ENCODE peak calls at places on chromosomes 11 and 22, in four cellular contexts. One of them, this sample, is unnamed.
A peak's percentile ranks its signal among the peaks of the same experiment; 100 is the strongest.

GRCh38 chr11:44823920-44824704 is 97.3 kb downstream of the TSPAN18 start:
- DNase-seq in A549: no peak
- DNase-seq in lower leg skin: no peak
- DNase-seq in endothelial cell of umbilical vein: peak; percentile 88
- DNase-seq in this sample: no peak

GRCh38 chr22:39318507-39319283 is 728 bp downstream of the RPL3 start:
- DNase-seq in endothelial cell of umbilical vein: no peak
- DNase-seq in lower leg skin: no peak
- DNase-seq in A549: no peak
- DNase-seq in this sample: peak; percentile 58

GRCh38 chr11:111046291-111046690 is 199.2 kb upstream of the POU2AF2 start:
- DNase-seq in A549: no peak
- DNase-seq in lower leg skin: no peak
- DNase-seq in endothelial cell of umbilical vein: no peak
- DNase-seq in this sample: no peak

GRCh38 chr22:20968281-20968977 is 1.4 kb downstream of the AIFM3 start:
- DNase-seq in endothelial cell of umbilical vein: no peak
- DNase-seq in lower leg skin: no peak
- DNase-seq in A549: no peak
- DNase-seq in this sample: no peak

GRCh38 chr11:14378171-14378570 is 19.2 kb upstream of the RRAS2 start:
- DNase-seq in lower leg skin: no peak
- DNase-seq in A549: no peak
- DNase-seq in endothelial cell of umbilical vein: no peak
- DNase-seq in this sample: no peak

GRCh38 chr11:114262681-114263509 is 33.3 kb upstream of the NNMT start:
- DNase-seq in A549: peak; percentile 50
- DNase-seq in endothelial cell of umbilical vein: peak; percentile 55
- DNase-seq in lower leg skin: no peak
- DNase-seq in this sample: peak; percentile 57

GRCh38 chr22:24521791-24522245 is 26.7 kb downstream of the UPB1 start:
- DNase-seq in A549: peak; percentile 71
- DNase-seq in endothelial cell of umbilical vein: peak; percentile 70
- DNase-seq in lower leg skin: no peak
- DNase-seq in this sample: peak; percentile 28

GRCh38 chr22:24834845-24835570 is 29.0 kb downstream of the SGSM1 start:
- DNase-seq in A549: peak; percentile 39
- DNase-seq in lower leg skin: no peak
- DNase-seq in endothelial cell of umbilical vein: peak; percentile 26
- DNase-seq in this sample: peak; percentile 32

GRCh38 chr11:117045196-117045595 is 53.0 kb downstream of the SIK3 start:
- DNase-seq in lower leg skin: no peak
- DNase-seq in A549: no peak
- DNase-seq in endothelial cell of umbilical vein: no peak
- DNase-seq in this sample: no peak

GRCh38 chr11:119709638-119710346 is 19.2 kb downstream of the NECTIN1 start:
- DNase-seq in lower leg skin: no peak
- DNase-seq in endothelial cell of umbilical vein: no peak
- DNase-seq in A549: no peak
- DNase-seq in this sample: no peak

DNA sequence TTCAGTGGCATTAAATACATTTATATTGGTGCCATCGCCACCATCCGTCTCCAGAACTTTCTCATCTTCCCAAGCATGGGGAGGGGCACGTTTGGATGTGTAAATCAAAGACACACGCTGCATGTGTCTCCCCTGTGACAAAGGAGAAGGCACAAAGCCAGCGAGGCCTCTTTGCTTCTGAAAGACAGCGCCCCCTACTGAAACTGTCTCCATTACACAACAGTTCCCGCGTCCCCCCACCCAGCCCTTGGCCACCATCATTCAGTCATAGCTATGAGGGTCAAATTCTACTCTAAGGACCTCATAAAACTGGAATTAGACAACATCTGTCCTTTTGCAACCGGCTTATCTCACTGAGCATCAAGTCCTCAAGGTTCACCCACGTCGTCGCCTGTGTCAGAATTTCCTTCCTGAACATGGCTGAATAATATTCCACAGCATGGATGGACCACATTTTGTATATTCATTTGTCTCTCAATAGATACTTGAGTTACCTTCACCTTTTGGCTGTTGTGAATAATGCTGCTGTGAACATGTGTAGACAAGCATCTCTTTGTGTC is 64.8 kb downstream of the IGF2 start:
- DNase-seq in endothelial cell of umbilical vein: no peak
- DNase-seq in lower leg skin: no peak
- DNase-seq in A549: no peak
- DNase-seq in this sample: no peak
- TF ChIP-seq CTCF in endothelial cell of umbilical vein: peak; percentile 28
- TF ChIP-seq CTCF in lower leg skin: no peak
- TF ChIP-seq CTCF in A549: peak; percentile 18
- TF ChIP-seq CTCF in this sample: no peak

GRCh38 chr11:65013692-65014145 is 241 bp upstream of the ARL2 start:
- DNase-seq in A549: peak; percentile 94
- DNase-seq in lower leg skin: peak; percentile 97
- DNase-seq in endothelial cell of umbilical vein: peak; percentile 92
- DNase-seq in this sample: peak; percentile 94
- TF ChIP-seq POLR2A in A549: peak; percentile 41
- TF ChIP-seq POLR2A in lower leg skin: no peak
- TF ChIP-seq POLR2A in endothelial cell of umbilical vein: no peak
- TF ChIP-seq POLR2A in this sample: no peak

GRCh38 chr11:22199243-22199642 is 6.4 kb downstream of the ANO5 start:
- DNase-seq in lower leg skin: no peak
- DNase-seq in endothelial cell of umbilical vein: no peak
- DNase-seq in A549: no peak
- DNase-seq in this sample: no peak
- TF ChIP-seq CTCF in lower leg skin: no peak
- TF ChIP-seq CTCF in endothelial cell of umbilical vein: no peak
- TF ChIP-seq CTCF in A549: no peak
- TF ChIP-seq CTCF in this sample: no peak

DNA sequence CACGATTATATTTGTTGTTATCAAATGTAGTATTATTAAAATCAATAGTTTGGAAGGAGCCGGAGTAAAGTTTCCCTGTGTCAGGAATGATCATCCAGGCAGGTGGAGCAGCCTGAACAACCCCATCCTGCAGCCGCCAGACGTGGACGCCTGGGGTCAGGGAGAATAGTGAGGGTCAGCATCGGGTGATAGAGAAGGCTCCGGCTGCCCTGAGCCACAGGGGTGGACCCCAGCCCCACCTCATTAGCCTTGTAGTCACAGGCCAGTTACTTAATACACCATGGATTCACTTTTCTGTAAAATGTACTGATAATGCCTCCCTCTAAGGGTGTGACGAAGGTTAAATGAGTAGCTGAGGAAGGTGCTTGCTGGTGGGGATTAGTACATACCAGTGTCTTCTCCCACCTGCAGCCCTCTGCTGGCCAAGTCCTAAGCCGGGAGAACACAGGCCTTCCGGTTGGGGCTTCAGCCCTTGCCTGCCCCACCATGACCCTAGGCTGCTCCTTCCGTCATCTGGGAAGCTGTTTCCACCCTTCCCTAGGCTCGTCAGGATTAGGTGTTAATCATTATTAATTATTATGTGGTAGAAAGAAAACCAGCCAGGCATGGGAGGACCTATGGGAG is 14.9 kb downstream of the TMEM121B start:
- DNase-seq in endothelial cell of umbilical vein: no peak
- DNase-seq in A549: no peak
- DNase-seq in lower leg skin: no peak
- DNase-seq in this sample: no peak
- TF ChIP-seq POLR2A in endothelial cell of umbilical vein: no peak
- TF ChIP-seq POLR2A in A549: no peak
- TF ChIP-seq POLR2A in lower leg skin: no peak
- TF ChIP-seq POLR2A in this sample: no peak

GRCh38 chr11:131499199-131499598 is 128.8 kb downstream of the NTM start:
- DNase-seq in endothelial cell of umbilical vein: no peak
- DNase-seq in lower leg skin: no peak
- DNase-seq in A549: no peak
- DNase-seq in this sample: peak; percentile 28

GRCh38 chr11:131498631-131499053 is 128.2 kb downstream of the NTM start:
- DNase-seq in A549: no peak
- DNase-seq in lower leg skin: no peak
- DNase-seq in endothelial cell of umbilical vein: no peak
- DNase-seq in this sample: no peak

GRCh38 chr11:131503017-131503416 is 132.6 kb downstream of the NTM start:
- DNase-seq in A549: no peak
- DNase-seq in lower leg skin: no peak
- DNase-seq in endothelial cell of umbilical vein: no peak
- DNase-seq in this sample: no peak

GRCh38 chr11:131506376-131506775 is 136.0 kb downstream of the NTM start:
- DNase-seq in lower leg skin: no peak
- DNase-seq in endothelial cell of umbilical vein: no peak
- DNase-seq in A549: no peak
- DNase-seq in this sample: no peak

DNA sequence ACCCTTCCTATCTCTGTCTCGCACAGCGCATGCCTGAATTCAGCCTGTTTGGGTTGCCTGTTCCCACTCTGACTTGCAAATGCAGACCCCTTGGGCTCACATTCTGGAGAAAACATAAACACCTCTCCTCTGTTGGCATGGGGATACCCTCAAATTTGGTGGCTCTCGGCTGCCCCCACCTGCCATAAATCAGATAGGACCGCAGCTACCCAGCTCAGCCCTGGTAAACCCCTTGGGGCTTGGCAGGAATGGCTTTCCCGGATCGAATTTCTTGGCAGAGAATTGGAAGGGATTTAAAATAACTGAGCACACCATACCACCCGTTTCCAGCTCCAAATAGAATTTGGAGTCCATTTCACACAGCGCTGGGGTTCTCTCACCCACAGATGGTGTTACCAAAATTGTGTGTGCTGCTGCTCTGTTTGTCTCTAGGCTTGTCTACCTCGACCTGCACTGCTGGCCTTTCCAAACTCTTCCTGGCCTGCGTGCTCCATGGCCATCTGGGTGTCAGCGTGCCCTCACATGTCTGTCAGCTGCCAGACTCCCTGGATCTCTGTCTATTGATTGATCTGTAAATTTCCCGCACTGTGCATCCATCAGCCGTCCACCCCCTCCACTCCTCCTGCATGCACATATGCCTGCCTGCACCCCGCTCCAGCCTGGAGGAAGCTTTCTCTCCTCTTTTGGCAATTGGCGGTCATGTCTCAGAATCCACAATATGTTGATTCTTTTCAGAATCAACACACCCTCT is 134.0 kb downstream of the NTM start:
- DNase-seq in lower leg skin: no peak
- DNase-seq in endothelial cell of umbilical vein: no peak
- DNase-seq in A549: no peak
- DNase-seq in this sample: peak; percentile 20
- TF ChIP-seq CTCF in lower leg skin: no peak
- TF ChIP-seq CTCF in endothelial cell of umbilical vein: no peak
- TF ChIP-seq CTCF in A549: no peak
- TF ChIP-seq CTCF in this sample: no peak

GRCh38 chr11:73597340-73597955 is 464 bp downstream of the FAM168A start:
- DNase-seq in A549: no peak
- DNase-seq in lower leg skin: peak; percentile 86
- DNase-seq in endothelial cell of umbilical vein: no peak
- DNase-seq in this sample: no peak

GRCh38 chr11:73592640-73593039 is 5.3 kb downstream of the FAM168A start:
- DNase-seq in endothelial cell of umbilical vein: no peak
- DNase-seq in lower leg skin: no peak
- DNase-seq in A549: no peak
- DNase-seq in this sample: no peak

GRCh38 chr11:73596547-73596946 is 1.4 kb downstream of the FAM168A start:
- DNase-seq in lower leg skin: no peak
- DNase-seq in A549: no peak
- DNase-seq in endothelial cell of umbilical vein: no peak
- DNase-seq in this sample: no peak

GRCh38 chr11:73598719-73599379 is 937 bp upstream of the FAM168A start:
- DNase-seq in A549: no peak
- DNase-seq in endothelial cell of umbilical vein: no peak
- DNase-seq in lower leg skin: no peak
- DNase-seq in this sample: no peak

GRCh38 chr11:73597956-73598718 is at the start of gene FAM168A:
- DNase-seq in endothelial cell of umbilical vein: peak; percentile 95
- DNase-seq in A549: peak; percentile 98
- DNase-seq in lower leg skin: peak; percentile 99
- DNase-seq in this sample: peak; percentile 97
- TF ChIP-seq POLR2A in endothelial cell of umbilical vein: peak; percentile 83
- TF ChIP-seq POLR2A in A549: peak; percentile 84
- TF ChIP-seq POLR2A in lower leg skin: no peak
- TF ChIP-seq POLR2A in this sample: peak; percentile 42

DNA sequence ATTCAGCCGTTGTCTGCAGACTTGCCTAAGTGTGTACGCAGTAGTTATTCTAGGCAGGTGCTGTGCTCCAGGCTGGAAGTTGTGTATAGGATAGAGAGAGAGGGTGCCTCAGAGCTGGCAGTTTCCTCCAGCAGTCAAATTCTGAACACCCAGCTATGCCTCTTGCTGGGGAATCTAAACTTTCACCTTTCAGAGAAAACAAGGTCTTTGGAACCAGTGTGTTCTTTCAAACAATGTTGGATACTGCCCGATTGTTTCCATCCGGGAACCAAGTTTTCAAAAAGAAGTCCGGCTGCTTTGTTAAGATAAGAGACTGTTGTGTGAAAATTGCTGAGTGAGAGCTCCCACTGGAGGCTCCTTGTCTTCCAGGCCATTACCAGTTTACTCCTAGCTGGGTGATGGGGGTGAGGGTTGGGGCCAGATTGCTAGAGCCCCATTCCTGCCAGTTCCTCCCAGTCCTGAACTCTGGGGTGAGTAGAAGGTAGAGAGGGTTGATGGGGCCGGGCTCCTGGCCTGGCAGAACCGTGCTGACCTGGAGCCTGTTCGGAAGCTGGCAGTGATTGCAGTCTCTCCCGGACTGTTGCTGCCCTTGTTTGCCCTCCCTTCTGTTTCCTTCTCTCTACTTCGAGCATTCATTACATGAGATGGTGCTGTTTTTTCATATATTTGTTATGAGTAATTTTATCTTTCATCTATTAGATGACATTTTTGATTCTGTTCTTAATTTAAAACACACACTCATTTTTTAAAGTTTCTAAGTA is 150.2 kb downstream of the TEAD1 start:
- DNase-seq in endothelial cell of umbilical vein: peak; percentile 95
- DNase-seq in A549: no peak
- DNase-seq in lower leg skin: no peak
- DNase-seq in this sample: peak; percentile 41
- TF ChIP-seq CTCF in endothelial cell of umbilical vein: peak; percentile 20
- TF ChIP-seq CTCF in A549: no peak
- TF ChIP-seq CTCF in lower leg skin: no peak
- TF ChIP-seq CTCF in this sample: no peak

GRCh38 chr11:614091-614582 is 1.6 kb downstream of the IRF7 start:
- DNase-seq in lower leg skin: peak; percentile 85
- DNase-seq in A549: no peak
- DNase-seq in endothelial cell of umbilical vein: no peak
- DNase-seq in this sample: no peak

GRCh38 chr11:613369-613968 is 2.3 kb downstream of the IRF7 start:
- DNase-seq in endothelial cell of umbilical vein: peak; percentile 48
- DNase-seq in A549: peak; percentile 49
- DNase-seq in lower leg skin: peak; percentile 95
- DNase-seq in this sample: peak; percentile 89

GRCh38 chr11:612961-613300 is 2.8 kb downstream of the IRF7 start:
- DNase-seq in lower leg skin: peak; percentile 87
- DNase-seq in endothelial cell of umbilical vein: no peak
- DNase-seq in A549: no peak
- DNase-seq in this sample: no peak

GRCh38 chr11:611001-611996 is 4.5 kb downstream of the IRF7 start:
- DNase-seq in endothelial cell of umbilical vein: no peak
- DNase-seq in A549: no peak
- DNase-seq in lower leg skin: peak; percentile 83
- DNase-seq in this sample: peak; percentile 55

GRCh38 chr11:612201-612960 is 3.4 kb downstream of the IRF7 start:
- DNase-seq in A549: peak; percentile 57
- DNase-seq in lower leg skin: peak; percentile 86
- DNase-seq in endothelial cell of umbilical vein: no peak
- DNase-seq in this sample: peak; percentile 33
- TF ChIP-seq POLR2A in A549: no peak
- TF ChIP-seq POLR2A in lower leg skin: no peak
- TF ChIP-seq POLR2A in endothelial cell of umbilical vein: no peak
- TF ChIP-seq POLR2A in this sample: no peak

GRCh38 chr22:50525991-50526848 is 822 bp upstream of the SCO2 start:
- DNase-seq in lower leg skin: peak; percentile 96
- DNase-seq in endothelial cell of umbilical vein: peak; percentile 73
- DNase-seq in A549: peak; percentile 74
- DNase-seq in this sample: peak; percentile 70
- TF ChIP-seq CTCF in lower leg skin: no peak
- TF ChIP-seq CTCF in endothelial cell of umbilical vein: peak; percentile 67
- TF ChIP-seq CTCF in A549: peak; percentile 68
- TF ChIP-seq CTCF in this sample: peak; percentile 63

This sample was measured in testis.